ENCODE peak calls at places on chromosomes 3 and 15, in six cellular contexts. O is D721Med, K is AG09309, M is cardiac fibroblast, Z is foreskin keratinocyte, D is endothelial cell. U is an unnamed sample.

GRCh38 chr3:9622438-9622837 is 26.9 kb upstream of the MTMR14 start:
- DNase-seq in O (no peak), K (no peak), M (no peak), Z (no peak), D (no peak), U (peak)

GRCh38 chr3:59545369-59545768 is 495.5 kb upstream of the CFAP20DC start:
- DNase-seq in O (no peak), K (no peak), M (peak), Z (no peak), D (no peak), U (no peak)

GRCh38 chr3:131350506-131350905 is 31.1 kb upstream of the NUDT16 start:
- DNase-seq in O (no peak), K (no peak), M (peak), Z (peak), D (no peak), U (no peak)

GRCh38 chr3:123119802-123120201 is 53.0 kb downstream of the PDIA5 start:
- DNase-seq in O (no peak), K (no peak), M (no peak), Z (no peak), D (no peak), U (no peak)

GRCh38 chr15:100209204-100209603 is 132.6 kb downstream of the ADAMTS17 start:
- DNase-seq in O (no peak), K (no peak), M (no peak), Z (no peak), D (no peak), U (no peak)

GRCh38 chr3:61562810-61563613 is 1.6 kb downstream of the PTPRG start:
- DNase-seq in O (no peak), K (no peak), M (peak), Z (peak), D (peak), U (no peak)

GRCh38 chr3:14545251-14545635 is 5.1 kb upstream of the GRIP2 start:
- DNase-seq in O (no peak), K (no peak), M (no peak), Z (no peak), D (no peak), U (no peak)

GRCh38 chr3:72618739-72619138 is 229.5 kb downstream of the SHQ1 start:
- DNase-seq in O (no peak), K (no peak), M (no peak), Z (no peak), D (no peak), U (no peak)

GRCh38 chr3:14418259-14418658 is 15.9 kb downstream of the SLC6A6 start:
- DNase-seq in O (no peak), K (no peak), M (no peak), Z (no peak), D (no peak), U (no peak)

GRCh38 chr15:26453914-26454313 is 319.0 kb downstream of the GABRB3 start:
- DNase-seq in O (no peak), K (no peak), M (no peak), Z (no peak), D (peak), U (no peak)

GRCh38 chr3:196219194-196219969 is 3.0 kb downstream of the SLC51A start:
- DNase-seq in O (no peak), K (peak), M (peak), Z (peak), D (no peak), U (no peak)

GRCh38 chr15:30065025-30065801 is 17.5 kb upstream of the GOLGA8J start:
- DNase-seq in O (no peak), K (peak), M (peak), Z (peak), D (no peak), U (no peak)

GRCh38 chr3:155270485-155271342 is 22.8 kb downstream of the STRIT1 start:
- DNase-seq in O (no peak), K (no peak), M (no peak), Z (peak), D (no peak), U (no peak)

GRCh38 chr3:111928613-111929012 is 50.2 kb upstream of the ABHD10 start:
- DNase-seq in O (no peak), K (no peak), M (no peak), Z (no peak), D (no peak), U (no peak)

GRCh38 chr3:12758025-12758830 is 831 bp downstream of the TMEM40 start:
- DNase-seq in O (no peak), K (peak), M (peak), Z (no peak), D (no peak), U (no peak)

GRCh38 chr3:127637971-127638370 is 9.0 kb downstream of the PODXL2 start:
- DNase-seq in O (no peak), K (no peak), M (no peak), Z (no peak), D (no peak), U (no peak)

GRCh38 chr3:119601154-119601553 is 3.5 kb downstream of the PLA1A start:
- DNase-seq in O (no peak), K (no peak), M (no peak), Z (no peak), D (no peak), U (no peak)

GRCh38 chr15:92184142-92184541 is 209.5 kb upstream of the ST8SIA2 start:
- DNase-seq in O (no peak), K (no peak), M (no peak), Z (no peak), D (no peak), U (no peak)

GRCh38 chr15:23750179-23750578 is 63.1 kb upstream of the NDN start:
- DNase-seq in O (no peak), K (no peak), M (no peak), Z (no peak), D (no peak), U (no peak)

GRCh38 chr3:176906046-176906905 is 291.0 kb downstream of the TBL1XR1 start:
- DNase-seq in O (no peak), K (no peak), M (peak), Z (peak), D (no peak), U (no peak)

GRCh38 chr3:111252795-111253194 is 181.2 kb downstream of the NECTIN3 start:
- DNase-seq in O (no peak), K (peak), M (peak), Z (peak), D (no peak), U (no peak)

GRCh38 chr3:53941945-53942344 is 50.3 kb upstream of the SELENOK start:
- DNase-seq in O (no peak), K (no peak), M (peak), Z (no peak), D (no peak), U (no peak)

GRCh38 chr3:81279481-81280273 is 481.8 kb downstream of the GBE1 start:
- DNase-seq in O (no peak), K (no peak), M (peak), Z (no peak), D (no peak), U (no peak)

GRCh38 chr3:58158427-58159153 is 52.2 kb downstream of the DNASE1L3 start:
- DNase-seq in O (no peak), K (no peak), M (no peak), Z (no peak), D (no peak), U (no peak)

GRCh38 chr15:54273928-54274327 is 295.7 kb downstream of the UNC13C start:
- DNase-seq in O (no peak), K (no peak), M (no peak), Z (no peak), D (peak), U (no peak)

GRCh38 chr3:82743196-82743595 is 981.8 kb upstream of the GBE1 start:
- DNase-seq in O (no peak), K (no peak), M (no peak), Z (no peak), D (no peak), U (no peak)

GRCh38 chr3:194584435-194584776 is 48.8 kb downstream of the TMEM44 start:
- DNase-seq in O (no peak), K (no peak), M (no peak), Z (no peak), D (no peak), U (no peak)

GRCh38 chr3:72591522-72592421 is 256.5 kb downstream of the SHQ1 start:
- DNase-seq in O (no peak), K (peak), M (peak), Z (peak), D (no peak), U (no peak)

GRCh38 chr3:177596248-177596821 is 399.1 kb upstream of the TBL1XR1 start:
- DNase-seq in O (no peak), K (no peak), M (peak), Z (peak), D (no peak), U (no peak)

GRCh38 chr3:39125837-39126500 is 18.5 kb downstream of the TTC21A start:
- DNase-seq in O (no peak), K (no peak), M (peak), Z (peak), D (no peak), U (no peak)

GRCh38 chr15:57506422-57506821 is 85.3 kb upstream of the MYZAP start:
- DNase-seq in O (no peak), K (no peak), M (no peak), Z (no peak), D (no peak), U (no peak)
- TF ChIP-seq CTCF in O (peak), K (no peak), M (peak), Z (peak), D (no peak), U (no peak)

GRCh38 chr3:106121491-106122289 is 252.9 kb upstream of the CBLB start:
- DNase-seq in O (no peak), K (no peak), M (no peak), Z (no peak), D (no peak), U (no peak)
- TF ChIP-seq CTCF in O (no peak), K (no peak), M (no peak), Z (peak), D (no peak), U (no peak)

DNA sequence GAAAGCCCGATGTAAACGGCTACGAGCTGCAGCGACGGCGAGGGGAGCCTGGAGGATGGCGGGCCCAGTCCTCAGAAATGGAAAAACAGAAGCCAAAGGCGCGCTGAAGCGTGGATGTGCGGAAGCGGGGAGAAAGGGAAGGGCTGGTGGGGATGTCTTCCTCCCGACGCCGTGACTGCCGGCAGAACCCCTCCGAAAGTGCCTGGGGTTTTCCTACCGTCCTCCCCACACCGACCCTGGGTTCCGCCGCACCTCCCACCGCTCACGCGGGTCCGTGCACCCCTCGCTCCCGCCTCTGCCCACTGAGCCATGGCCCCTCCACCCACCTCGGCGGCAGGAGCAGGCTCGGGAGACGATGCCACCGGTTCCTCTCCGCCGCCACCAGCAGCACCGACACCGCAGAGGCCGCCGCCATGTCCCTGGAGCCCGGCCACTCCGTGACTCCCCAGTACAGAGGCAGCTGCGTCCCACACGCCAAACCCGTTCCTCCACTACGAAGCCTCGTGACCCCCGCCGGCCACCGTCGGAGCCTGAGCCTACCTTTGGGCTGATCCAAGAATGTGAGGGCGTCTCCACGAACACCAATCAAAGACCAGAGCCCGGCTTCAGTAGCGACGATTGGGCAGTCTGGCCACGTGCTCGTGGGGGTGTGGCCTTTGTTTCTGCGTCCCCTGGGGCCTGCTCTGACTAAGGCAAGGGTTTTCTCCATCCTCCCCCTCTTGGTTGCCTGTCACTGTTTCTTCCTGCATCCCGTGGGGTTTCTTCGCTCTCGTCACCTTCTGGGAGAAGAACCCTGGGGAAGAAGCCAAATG is at the start of gene MCCC1:
- DNase-seq in O (peak), K (peak), M (peak), Z (peak), D (peak), U (peak)
- TF ChIP-seq CTCF in O (no peak), K (no peak), M (no peak), Z (no peak), D (no peak), U (no peak)

GRCh38 chr15:90132437-90132836 is 30.2 kb upstream of the IDH2 start:
- DNase-seq in O (no peak), K (no peak), M (no peak), Z (no peak), D (no peak), U (no peak)
- TF ChIP-seq CTCF in O (no peak), K (no peak), M (no peak), Z (no peak), D (no peak), U (no peak)

DNA sequence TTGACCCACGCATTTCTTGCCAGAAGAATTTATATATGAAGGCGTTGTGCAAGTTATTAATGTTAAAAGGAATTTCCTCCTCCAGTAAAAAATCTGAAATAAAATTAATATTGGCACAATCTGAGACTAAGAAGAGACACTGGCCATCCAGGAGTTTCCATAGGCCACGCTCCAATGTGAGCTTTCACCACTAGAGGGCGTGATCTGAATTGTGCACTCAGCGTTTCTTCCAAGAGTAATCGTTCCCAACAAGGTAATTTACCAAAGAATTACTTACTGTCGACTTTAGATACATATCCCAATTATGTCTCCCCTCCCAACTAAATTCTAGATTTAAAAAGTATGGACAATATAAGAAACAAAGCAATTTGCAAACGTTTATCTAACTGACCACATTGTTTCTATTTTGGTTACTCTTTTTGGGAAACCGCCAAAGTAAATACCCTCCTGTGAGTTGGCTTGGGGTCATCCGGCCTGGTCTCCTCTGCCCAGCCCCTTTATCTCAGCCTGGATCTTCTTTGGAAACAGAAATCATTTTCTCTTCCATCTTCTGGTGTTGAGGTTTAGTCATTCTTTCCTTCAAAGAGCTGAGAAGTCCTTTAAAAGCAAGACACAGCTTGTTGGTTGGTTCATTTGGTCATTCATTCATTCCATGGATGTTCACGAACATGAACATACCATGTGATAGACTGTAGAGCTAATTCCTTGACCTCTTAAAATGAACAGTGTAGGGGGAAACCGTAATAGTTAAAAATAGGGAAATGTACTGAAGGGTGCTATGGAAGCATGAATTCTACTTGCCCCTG is 26.2 kb downstream of the POLR2M start:
- DNase-seq in O (no peak), K (no peak), M (peak), Z (peak), D (peak), U (peak)
- TF ChIP-seq CTCF in O (peak), K (peak), M (peak), Z (peak), D (peak), U (peak)

DNA sequence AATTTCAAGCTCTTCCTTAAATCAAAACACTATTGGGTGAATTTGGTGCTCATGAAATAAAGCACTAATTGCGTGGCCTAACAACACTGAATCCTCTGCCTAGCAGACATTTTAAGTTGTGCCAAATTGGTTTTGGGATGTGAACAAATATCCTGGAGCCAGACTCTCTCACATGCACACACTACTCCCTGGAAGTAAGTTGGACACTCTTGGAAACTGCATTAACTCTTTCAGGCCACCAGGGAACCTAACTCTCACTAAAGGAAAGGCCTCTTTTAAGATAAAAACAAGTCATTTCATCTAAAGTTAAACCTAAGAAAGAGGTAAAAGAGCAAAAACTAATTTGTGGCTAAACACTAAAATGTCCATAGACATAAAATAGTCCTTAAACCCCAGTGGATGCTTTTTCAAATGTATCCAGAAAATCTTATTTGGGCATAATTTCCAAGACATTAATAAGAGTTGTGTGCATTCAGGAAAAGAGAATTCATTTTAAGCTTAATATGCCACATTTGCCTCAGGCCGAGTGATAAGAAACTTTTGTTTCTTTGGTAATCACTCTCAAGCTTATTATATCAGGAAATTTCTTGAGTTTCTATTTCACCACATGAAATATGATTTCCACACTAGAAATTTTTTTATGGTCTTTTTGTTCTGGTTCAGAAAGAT is 61.8 kb downstream of the ZBTB20 start:
- DNase-seq in O (no peak), K (no peak), M (no peak), Z (no peak), D (no peak), U (no peak)
- TF ChIP-seq CTCF in O (no peak), K (peak), M (peak), Z (peak), D (peak), U (peak)

DNA sequence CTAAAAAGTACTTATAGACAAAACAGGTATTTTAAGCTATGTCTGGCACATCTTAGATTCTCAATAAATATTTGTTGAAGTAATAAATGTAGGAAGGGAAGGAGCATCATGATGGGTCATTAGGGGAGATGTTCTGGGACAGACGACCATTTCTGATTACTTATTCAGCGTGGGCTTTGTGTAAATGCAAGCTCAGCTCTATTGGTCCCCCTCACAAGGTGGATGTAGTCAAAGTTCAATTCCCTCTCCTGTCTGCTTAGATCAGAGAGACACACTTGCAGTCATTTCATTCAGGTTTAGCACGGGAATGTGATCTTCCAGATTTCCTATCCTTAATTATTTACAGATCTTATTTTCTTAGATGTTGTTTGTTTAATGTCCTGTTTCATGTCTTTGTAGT is 7.5 kb downstream of the GAP43 start:
- DNase-seq in O (no peak), K (no peak), M (no peak), Z (no peak), D (no peak), U (no peak)
- TF ChIP-seq CTCF in O (no peak), K (no peak), M (no peak), Z (no peak), D (no peak), U (no peak)

GRCh38 chr3:101065962-101066361 is 72.7 kb upstream of the ABI3BP start:
- DNase-seq in O (no peak), K (peak), M (peak), Z (peak), D (no peak), U (no peak)
- TF ChIP-seq CTCF in O (no peak), K (no peak), M (no peak), Z (no peak), D (no peak), U (no peak)